ENCODE peak calls at places on chromosomes 13 and 19, in eight cellular contexts. One of them, this sample, is unnamed.

GRCh38 chr19:35895911-35896642 is 4.3 kb downstream of the NFKBID start:
- DNase-seq in pancreas: no peak
- DNase-seq in left lung: peak
- DNase-seq in stomach: no peak
- DNase-seq in right atrium auricular region: no peak
- DNase-seq in uterus: no peak
- DNase-seq in transverse colon: no peak
- DNase-seq in upper lobe of right lung: no peak
- DNase-seq in this sample: no peak

GRCh38 chr13:62094937-62095336 is 679.3 kb upstream of the PCDH20 start:
- DNase-seq in pancreas: no peak
- DNase-seq in left lung: no peak
- DNase-seq in stomach: no peak
- DNase-seq in right atrium auricular region: no peak
- DNase-seq in uterus: no peak
- DNase-seq in transverse colon: no peak
- DNase-seq in upper lobe of right lung: no peak
- DNase-seq in this sample: no peak

GRCh38 chr13:30616927-30617314 is 799 bp upstream of the USPL1 start:
- DNase-seq in pancreas: peak
- DNase-seq in left lung: no peak
- DNase-seq in stomach: peak
- DNase-seq in right atrium auricular region: peak
- DNase-seq in uterus: peak
- DNase-seq in transverse colon: peak
- DNase-seq in upper lobe of right lung: no peak
- DNase-seq in this sample: peak

GRCh38 chr19:40744554-40745401 is 5.5 kb downstream of the ACTMAP start:
- DNase-seq in pancreas: no peak
- DNase-seq in left lung: no peak
- DNase-seq in stomach: no peak
- DNase-seq in right atrium auricular region: no peak
- DNase-seq in uterus: no peak
- DNase-seq in transverse colon: no peak
- DNase-seq in upper lobe of right lung: peak
- DNase-seq in this sample: no peak

GRCh38 chr13:110447058-110447511 is 114.4 kb downstream of the RAB20 start:
- DNase-seq in pancreas: no peak
- DNase-seq in left lung: no peak
- DNase-seq in stomach: no peak
- DNase-seq in right atrium auricular region: no peak
- DNase-seq in uterus: peak
- DNase-seq in transverse colon: no peak
- DNase-seq in upper lobe of right lung: no peak
- DNase-seq in this sample: peak

GRCh38 chr13:39210961-39211534 is 172.8 kb downstream of the NHLRC3 start:
- DNase-seq in pancreas: no peak
- DNase-seq in left lung: no peak
- DNase-seq in stomach: no peak
- DNase-seq in right atrium auricular region: no peak
- DNase-seq in uterus: no peak
- DNase-seq in transverse colon: no peak
- DNase-seq in upper lobe of right lung: no peak
- DNase-seq in this sample: no peak

GRCh38 chr13:49098771-49099512 is 121.2 kb upstream of the MLNR start:
- DNase-seq in pancreas: no peak
- DNase-seq in left lung: no peak
- DNase-seq in stomach: no peak
- DNase-seq in right atrium auricular region: no peak
- DNase-seq in uterus: no peak
- DNase-seq in transverse colon: no peak
- DNase-seq in upper lobe of right lung: no peak
- DNase-seq in this sample: no peak

GRCh38 chr19:40217921-40218890 is at the start of gene TTC9B:
- DNase-seq in pancreas: no peak
- DNase-seq in left lung: peak
- DNase-seq in stomach: no peak
- DNase-seq in right atrium auricular region: no peak
- DNase-seq in uterus: no peak
- DNase-seq in transverse colon: no peak
- DNase-seq in upper lobe of right lung: no peak
- DNase-seq in this sample: no peak

GRCh38 chr13:31060655-31061054 is 101.0 kb downstream of the HSPH1 start:
- DNase-seq in pancreas: no peak
- DNase-seq in left lung: no peak
- DNase-seq in stomach: no peak
- DNase-seq in right atrium auricular region: no peak
- DNase-seq in uterus: no peak
- DNase-seq in transverse colon: no peak
- DNase-seq in upper lobe of right lung: no peak
- DNase-seq in this sample: no peak

GRCh38 chr13:111404746-111405145 is 84.3 kb downstream of the TEX29 start:
- DNase-seq in pancreas: no peak
- DNase-seq in left lung: no peak
- DNase-seq in stomach: no peak
- DNase-seq in right atrium auricular region: no peak
- DNase-seq in uterus: no peak
- DNase-seq in transverse colon: no peak
- DNase-seq in upper lobe of right lung: peak
- DNase-seq in this sample: no peak

GRCh38 chr19:16025108-16026101 is 50.9 kb upstream of the TPM4 start:
- DNase-seq in pancreas: peak
- DNase-seq in left lung: no peak
- DNase-seq in stomach: peak
- DNase-seq in right atrium auricular region: no peak
- DNase-seq in uterus: no peak
- DNase-seq in transverse colon: peak
- DNase-seq in upper lobe of right lung: peak
- DNase-seq in this sample: no peak

GRCh38 chr13:39297664-39298171 is 259.5 kb downstream of the NHLRC3 start:
- DNase-seq in pancreas: no peak
- DNase-seq in left lung: no peak
- DNase-seq in stomach: no peak
- DNase-seq in right atrium auricular region: no peak
- DNase-seq in uterus: no peak
- DNase-seq in transverse colon: no peak
- DNase-seq in upper lobe of right lung: no peak
- DNase-seq in this sample: no peak

GRCh38 chr13:51832471-51833152 is 12.4 kb downstream of the TMEM272 start:
- DNase-seq in pancreas: no peak
- DNase-seq in left lung: no peak
- DNase-seq in stomach: no peak
- DNase-seq in right atrium auricular region: peak
- DNase-seq in uterus: no peak
- DNase-seq in transverse colon: peak
- DNase-seq in upper lobe of right lung: no peak
- DNase-seq in this sample: no peak

GRCh38 chr13:41059466-41059865 is 1.8 kb upstream of the WBP4 start:
- DNase-seq in pancreas: no peak
- DNase-seq in left lung: no peak
- DNase-seq in stomach: no peak
- DNase-seq in right atrium auricular region: no peak
- DNase-seq in uterus: no peak
- DNase-seq in transverse colon: no peak
- DNase-seq in upper lobe of right lung: no peak
- DNase-seq in this sample: no peak

DNA sequence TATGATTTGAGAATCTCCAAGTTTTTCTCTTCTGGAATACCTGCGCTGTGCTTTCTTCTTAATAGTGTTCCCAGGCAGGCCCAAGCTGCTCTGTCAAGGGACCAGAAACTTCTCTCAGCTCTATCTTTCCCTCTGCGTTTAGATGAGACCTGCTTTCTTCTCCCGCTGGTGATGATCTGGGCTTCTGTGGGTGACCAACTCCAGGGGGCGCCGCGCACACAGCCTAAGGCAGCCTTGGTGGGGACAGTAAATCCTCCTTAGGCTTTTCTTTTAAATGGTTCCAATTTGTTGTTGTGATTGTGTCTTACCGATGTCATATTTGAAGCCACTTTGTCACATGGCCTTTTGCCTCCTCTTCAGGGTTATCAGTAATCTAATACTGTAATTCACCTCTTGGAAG is 439.4 kb upstream of the KLF12 start:
- DNase-seq in pancreas: no peak
- DNase-seq in left lung: no peak
- DNase-seq in stomach: no peak
- DNase-seq in right atrium auricular region: no peak
- DNase-seq in uterus: no peak
- DNase-seq in transverse colon: no peak
- DNase-seq in upper lobe of right lung: no peak
- DNase-seq in this sample: no peak
- TF ChIP-seq CTCF in pancreas: no peak
- TF ChIP-seq CTCF in left lung: no peak
- TF ChIP-seq CTCF in stomach: no peak
- TF ChIP-seq CTCF in right atrium auricular region: no peak
- TF ChIP-seq CTCF in uterus: no peak
- TF ChIP-seq CTCF in transverse colon: no peak
- TF ChIP-seq CTCF in upper lobe of right lung: no peak
- TF ChIP-seq CTCF in this sample: no peak

GRCh38 chr13:103876571-103876970 is 810.4 kb upstream of the SLC10A2 start:
- DNase-seq in pancreas: no peak
- DNase-seq in left lung: no peak
- DNase-seq in stomach: no peak
- DNase-seq in right atrium auricular region: no peak
- DNase-seq in uterus: no peak
- DNase-seq in transverse colon: no peak
- DNase-seq in upper lobe of right lung: no peak
- DNase-seq in this sample: no peak
- H3K27ac ChIP-seq in pancreas: no peak
- H3K27ac ChIP-seq in left lung: no peak
- H3K27ac ChIP-seq in stomach: no peak
- H3K27ac ChIP-seq in right atrium auricular region: no peak
- H3K27ac ChIP-seq in uterus: no peak
- H3K27ac ChIP-seq in transverse colon: no peak
- H3K27ac ChIP-seq in upper lobe of right lung: no peak
- H3K27ac ChIP-seq in this sample: no peak

GRCh38 chr19:42232435-42232834 is 10.0 kb downstream of the GSK3A start:
- DNase-seq in pancreas: no peak
- DNase-seq in left lung: peak
- DNase-seq in stomach: no peak
- DNase-seq in right atrium auricular region: no peak
- DNase-seq in uterus: no peak
- DNase-seq in transverse colon: no peak
- DNase-seq in upper lobe of right lung: no peak
- DNase-seq in this sample: no peak

GRCh38 chr19:42228640-42229039 is 8.5 kb downstream of the ZNF526 start:
- DNase-seq in pancreas: no peak
- DNase-seq in left lung: peak
- DNase-seq in stomach: no peak
- DNase-seq in right atrium auricular region: no peak
- DNase-seq in uterus: no peak
- DNase-seq in transverse colon: no peak
- DNase-seq in upper lobe of right lung: no peak
- DNase-seq in this sample: no peak

GRCh38 chr19:42229855-42230331 is 9.8 kb downstream of the ZNF526 start:
- DNase-seq in pancreas: no peak
- DNase-seq in left lung: peak
- DNase-seq in stomach: no peak
- DNase-seq in right atrium auricular region: no peak
- DNase-seq in uterus: no peak
- DNase-seq in transverse colon: no peak
- DNase-seq in upper lobe of right lung: no peak
- DNase-seq in this sample: no peak

GRCh38 chr19:42226886-42227285 is 6.8 kb downstream of the ZNF526 start:
- DNase-seq in pancreas: no peak
- DNase-seq in left lung: no peak
- DNase-seq in stomach: no peak
- DNase-seq in right atrium auricular region: no peak
- DNase-seq in uterus: no peak
- DNase-seq in transverse colon: no peak
- DNase-seq in upper lobe of right lung: no peak
- DNase-seq in this sample: no peak

DNA sequence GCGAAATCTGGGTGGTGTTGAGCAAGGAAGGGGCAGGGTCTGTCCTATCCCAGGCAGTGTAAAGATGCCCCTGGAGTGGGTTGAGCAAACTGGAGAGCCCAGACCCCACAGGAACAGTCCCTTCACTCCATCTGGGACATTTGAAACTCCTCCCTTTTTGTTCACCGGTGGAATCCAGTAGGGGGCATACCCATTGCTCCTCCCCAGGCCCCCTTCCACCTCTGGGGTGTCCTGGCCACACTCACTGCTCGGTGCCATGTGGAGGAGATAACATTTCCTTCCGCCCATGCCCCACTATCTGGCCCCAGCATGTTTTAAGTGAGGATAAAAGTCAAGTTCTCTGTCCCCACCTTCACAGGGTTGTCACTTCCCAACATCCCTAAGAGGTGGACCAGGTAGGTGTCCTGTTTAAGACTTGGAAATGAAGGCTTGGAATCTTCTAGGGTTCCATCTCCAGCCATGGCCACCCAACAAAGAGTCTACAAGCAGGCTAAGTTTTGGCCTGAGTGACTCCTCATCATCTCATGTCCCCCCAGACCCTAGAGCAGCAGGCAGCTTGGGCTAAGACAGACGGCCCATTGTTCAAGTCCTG is 9.2 kb downstream of the ZNF526 start:
- DNase-seq in pancreas: no peak
- DNase-seq in left lung: peak
- DNase-seq in stomach: no peak
- DNase-seq in right atrium auricular region: no peak
- DNase-seq in uterus: no peak
- DNase-seq in transverse colon: no peak
- DNase-seq in upper lobe of right lung: no peak
- DNase-seq in this sample: no peak
- TF ChIP-seq CTCF in pancreas: no peak
- TF ChIP-seq CTCF in left lung: no peak
- TF ChIP-seq CTCF in stomach: no peak
- TF ChIP-seq CTCF in right atrium auricular region: no peak
- TF ChIP-seq CTCF in uterus: no peak
- TF ChIP-seq CTCF in transverse colon: no peak
- TF ChIP-seq CTCF in upper lobe of right lung: no peak
- TF ChIP-seq CTCF in this sample: no peak

DNA sequence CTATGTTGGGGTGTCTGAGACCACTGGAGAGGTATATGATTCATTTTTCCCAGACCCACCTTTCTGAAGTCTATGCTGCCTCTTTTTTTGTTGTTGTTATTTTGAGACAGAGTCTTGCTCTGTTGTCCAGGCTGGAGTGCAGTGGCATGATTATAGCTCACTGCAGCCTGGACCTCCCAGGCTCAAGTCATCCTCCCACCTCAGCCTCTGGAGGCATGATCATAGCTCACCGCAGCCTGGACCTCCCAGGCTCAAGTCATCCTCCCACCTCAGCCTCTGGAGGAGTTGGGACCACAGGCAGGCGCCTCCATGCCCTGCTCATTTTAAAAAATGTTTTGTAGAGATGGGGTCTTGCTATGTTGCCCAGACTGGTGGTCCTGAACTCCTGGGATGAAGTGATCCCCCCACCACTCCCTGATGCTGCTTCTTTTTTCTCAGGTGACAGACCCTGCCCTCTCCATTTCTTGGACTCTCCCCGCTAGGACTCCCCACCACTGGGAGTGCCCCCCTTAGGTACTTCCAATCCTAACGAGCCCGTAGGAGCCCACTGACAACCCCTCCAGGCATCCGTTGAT is 45.3 kb downstream of the ARHGEF18 start:
- DNase-seq in pancreas: no peak
- DNase-seq in left lung: no peak
- DNase-seq in stomach: no peak
- DNase-seq in right atrium auricular region: no peak
- DNase-seq in uterus: no peak
- DNase-seq in transverse colon: no peak
- DNase-seq in upper lobe of right lung: no peak
- DNase-seq in this sample: no peak
- H3K27ac ChIP-seq in pancreas: peak
- H3K27ac ChIP-seq in left lung: no peak
- H3K27ac ChIP-seq in stomach: peak
- H3K27ac ChIP-seq in right atrium auricular region: peak
- H3K27ac ChIP-seq in uterus: peak
- H3K27ac ChIP-seq in transverse colon: peak
- H3K27ac ChIP-seq in upper lobe of right lung: peak
- H3K27ac ChIP-seq in this sample: peak